ENCODE peak calls at places on chromosomes 7 and 10, in ten cellular contexts. G, I, Z, D, N, U, L, C, Q and T are unnamed samples.

GRCh38 chr10:7300327-7300726 is 110.5 kb downstream of the SFMBT2 start:
- DNase-seq in L (no peak), U (no peak), N (no peak), G (peak), Q (no peak), I (no peak), Z (no peak), C (no peak), D (no peak), T (peak)

GRCh38 chr7:101466871-101467270 is 104.2 kb downstream of the COL26A1 start:
- DNase-seq in G (no peak), N (no peak), U (no peak), Q (no peak), C (no peak), L (no peak), I (no peak), D (no peak), Z (peak), T (peak)

GRCh38 chr7:112571852-112572607 is 91.2 kb downstream of the LSMEM1 start:
- DNase-seq in Z (no peak), I (no peak), C (peak), L (no peak), G (no peak), D (no peak), Q (no peak), U (no peak), N (no peak), T (no peak)

GRCh38 chr7:106114735-106115383 is 2.7 kb upstream of the SYPL1 start:
- DNase-seq in L (no peak), C (no peak), U (no peak), Z (no peak), I (no peak), G (no peak), Q (no peak), D (no peak), N (no peak), T (no peak)

GRCh38 chr10:31776159-31776558 is 152.5 kb downstream of the ARHGAP12 start:
- DNase-seq in Q (no peak), I (no peak), G (no peak), N (no peak), U (no peak), C (no peak), D (no peak), L (no peak), Z (no peak), T (no peak)

GRCh38 chr10:69936091-69936490 is 116.6 kb upstream of the MACROH2A2 start:
- DNase-seq in D (no peak), L (no peak), N (peak), Q (no peak), G (no peak), C (peak), I (no peak), U (peak), Z (no peak), T (no peak)

GRCh38 chr10:18523025-18523424 is 128.4 kb downstream of the NSUN6 start:
- DNase-seq in I (no peak), N (no peak), D (no peak), L (no peak), U (no peak), Q (no peak), Z (no peak), G (peak), C (no peak), T (no peak)

GRCh38 chr10:132728741-132729140 is 57.2 kb downstream of the NKX6-2 start:
- DNase-seq in Q (no peak), N (no peak), U (no peak), Z (no peak), D (no peak), C (no peak), I (no peak), L (no peak), G (no peak), T (no peak)

GRCh38 chr7:92621641-92622429 is 31.6 kb upstream of the FAM133B start:
- DNase-seq in U (no peak), L (no peak), Z (no peak), C (no peak), Q (no peak), G (peak), N (no peak), D (no peak), I (no peak), T (no peak)

GRCh38 chr10:64115913-64116643 is 594.9 kb downstream of the REEP3 start:
- DNase-seq in N (peak), Q (no peak), I (no peak), U (peak), C (peak), D (no peak), Z (no peak), L (no peak), G (no peak), T (no peak)

GRCh38 chr7:36707922-36708321 is 16.4 kb downstream of the AOAH start:
- DNase-seq in U (no peak), C (no peak), Q (no peak), L (no peak), I (no peak), N (no peak), D (no peak), Z (peak), G (no peak), T (no peak)

GRCh38 chr7:151115121-151115835 is 29.0 kb downstream of the AGAP3 start:
- DNase-seq in I (no peak), L (peak), C (no peak), Z (no peak), D (no peak), N (no peak), G (no peak), U (no peak), Q (peak), T (no peak)

GRCh38 chr10:60951272-60951724 is 7.3 kb upstream of the RHOBTB1 start:
- DNase-seq in U (no peak), N (no peak), C (no peak), D (no peak), Q (no peak), Z (no peak), G (no peak), L (no peak), I (no peak), T (no peak)

GRCh38 chr10:71241899-71242620 is 29.7 kb downstream of the UNC5B start:
- DNase-seq in C (no peak), L (no peak), Z (no peak), U (no peak), N (peak), I (no peak), D (peak), G (no peak), Q (no peak), T (no peak)

GRCh38 chr10:499991-500390 is 189.5 kb downstream of the DIP2C start:
- DNase-seq in Z (no peak), G (no peak), I (no peak), L (no peak), Q (no peak), D (no peak), U (no peak), N (no peak), C (no peak), T (no peak)

GRCh38 chr7:131546126-131546525 is 10.3 kb downstream of the PODXL start:
- DNase-seq in I (no peak), Z (peak), N (no peak), L (no peak), Q (no peak), D (no peak), G (no peak), C (peak), U (no peak), T (no peak)